ENCODE peak calls at places on chromosomes 12 and 14, in six cellular contexts. N is activated T-helper 9 cell treated with anti-CD3 and anti-CD28 coated beads, Interleukin-2, amount 50 U/mL, for 16 hours; O is fibroblast of gingiva; M is mucosa of gallbladder; S is T-cell; Z is GM12865. G is an unnamed sample.

GRCh38 chr12:102005256-102005655 is 56.5 kb downstream of the WASHC3 start:
- DNase-seq in Z (no peak), O (no peak), S (no peak), M (no peak), N (no peak), G (no peak)

GRCh38 chr14:73764881-73765280 is 50.7 kb upstream of the PNMA1 start:
- DNase-seq in Z (peak), M (peak), O (no peak), S (no peak), N (no peak), G (no peak)

GRCh38 chr12:124327362-124328043 is 32.6 kb downstream of the RFLNA start:
- DNase-seq in Z (no peak), S (no peak), M (no peak), N (no peak), O (no peak), G (no peak)

GRCh38 chr12:115895247-115895646 is 382.2 kb downstream of the MED13L start:
- DNase-seq in M (no peak), Z (no peak), N (no peak), S (no peak), O (no peak), G (no peak)

GRCh38 chr12:13431041-13431440 is 234.5 kb downstream of the EMP1 start:
- DNase-seq in S (no peak), Z (no peak), M (no peak), O (no peak), N (no peak), G (no peak)

GRCh38 chr12:47992776-47993175 is 11.5 kb downstream of the COL2A1 start:
- DNase-seq in M (no peak), O (no peak), N (no peak), S (no peak), Z (no peak), G (no peak)

GRCh38 chr12:92075425-92075891 is 70.2 kb downstream of the BTG1 start:
- DNase-seq in N (no peak), Z (no peak), O (peak), S (no peak), M (no peak), G (no peak)

GRCh38 chr14:23695220-23695999 is 59.2 kb downstream of the DHRS2 start:
- DNase-seq in M (no peak), Z (no peak), O (no peak), S (no peak), N (no peak), G (no peak)

GRCh38 chr14:24315807-24316596 is 4.7 kb downstream of the LTB4R start:
- DNase-seq in O (no peak), N (no peak), S (no peak), M (peak), Z (no peak), G (no peak)

GRCh38 chr14:55654233-55654632 is 74.2 kb downstream of the KTN1 start:
- DNase-seq in N (no peak), Z (no peak), S (no peak), O (no peak), M (no peak), G (no peak)

GRCh38 chr14:86203843-86204242 is 673.9 kb downstream of the FLRT2 start:
- DNase-seq in O (no peak), N (no peak), S (no peak), Z (no peak), M (no peak), G (no peak)

GRCh38 chr12:128091101-128091795 is 175.7 kb upstream of the TMEM132C start:
- DNase-seq in O (no peak), Z (no peak), S (no peak), M (no peak), N (no peak), G (no peak)

GRCh38 chr14:84670801-84671200 is 859.1 kb upstream of the FLRT2 start:
- DNase-seq in N (no peak), S (no peak), Z (no peak), O (peak), M (no peak), G (no peak)

GRCh38 chr12:81992461-81992860 is 233.3 kb upstream of the PPFIA2 start:
- DNase-seq in N (no peak), M (no peak), O (no peak), S (no peak), Z (peak), G (no peak)

GRCh38 chr12:128549621-128550020 is 274.1 kb downstream of the SLC15A4 start:
- DNase-seq in O (no peak), N (no peak), M (no peak), Z (no peak), S (no peak), G (no peak)

GRCh38 chr14:96098309-96098998 is 59.3 kb downstream of the C14orf132 start:
- DNase-seq in M (peak), Z (peak), N (no peak), S (no peak), O (peak), G (peak)

GRCh38 chr12:121123488-121123887 is 9.2 kb upstream of the P2RX7 start:
- DNase-seq in O (no peak), M (no peak), Z (no peak), S (no peak), N (no peak), G (no peak)

GRCh38 chr14:70755655-70756054 is 53.7 kb downstream of the MAP3K9 start:
- DNase-seq in S (no peak), M (no peak), Z (no peak), N (no peak), O (no peak), G (no peak)

GRCh38 chr14:26598081-26598671 is 343 bp upstream of the NOVA1 start:
- DNase-seq in Z (no peak), N (no peak), O (peak), S (no peak), M (peak), G (peak)

GRCh38 chr14:73759183-73759713 is 45.1 kb upstream of the PNMA1 start:
- DNase-seq in Z (peak), O (peak), M (peak), N (no peak), S (peak), G (peak)

GRCh38 chr14:65879218-65880009 is 466.9 kb downstream of the FUT8 start:
- DNase-seq in M (no peak), Z (no peak), S (no peak), O (peak), N (no peak), G (peak)

GRCh38 chr12:46187023-46187422 is 81.8 kb downstream of the SLC38A1 start:
- DNase-seq in M (peak), N (no peak), O (peak), Z (no peak), S (no peak), G (peak)

GRCh38 chr12:75818863-75819262 is 212.7 kb downstream of the PHLDA1 start:
- DNase-seq in S (no peak), M (no peak), Z (no peak), O (no peak), N (no peak), G (no peak)

GRCh38 chr12:92064420-92064819 is 81.2 kb downstream of the BTG1 start:
- DNase-seq in N (no peak), O (no peak), M (peak), S (no peak), Z (no peak), G (no peak)

GRCh38 chr14:79767278-79767677 is 444.0 kb downstream of the DIO2 start:
- DNase-seq in Z (no peak), S (no peak), O (no peak), M (no peak), N (no peak), G (no peak)

GRCh38 chr14:94164685-94165431 is 9.3 kb upstream of the PPP4R4 start:
- DNase-seq in M (no peak), Z (no peak), S (no peak), N (no peak), O (no peak), G (no peak)

GRCh38 chr14:91010153-91010533 is 50.3 kb downstream of the RPS6KA5 start:
- DNase-seq in O (no peak), M (no peak), S (no peak), N (no peak), Z (no peak), G (no peak)

GRCh38 chr14:31164115-31164514 is 43.5 kb downstream of the HECTD1 start:
- DNase-seq in S (no peak), Z (no peak), M (no peak), O (no peak), N (no peak), G (no peak)

GRCh38 chr12:65941388-65941787 is 117.1 kb downstream of the HMGA2 start:
- DNase-seq in O (peak), N (no peak), S (no peak), Z (no peak), M (no peak), G (peak)

GRCh38 chr12:87112946-87113345 is 856.8 kb upstream of the MGAT4C start:
- DNase-seq in S (no peak), Z (no peak), O (no peak), M (no peak), N (no peak), G (no peak)

G was measured in stromal cell of bone marrow.